ENCODE peak calls at places on chromosomes 16 and 17, in eight cellular contexts. E is Panc1, Q is SK-N-SH, W is K562, J is sigmoid colon, T is GM23338, C is prostate gland, A is transverse colon. R is an unnamed sample.

GRCh38 chr16:23771027-23771426 is 16.2 kb downstream of the CHP2 start:
- DNase-seq in E (no peak), Q (no peak), W (no peak), J (no peak), T (no peak), C (peak), A (no peak), R (no peak)

GRCh38 chr16:53945996-53946395 is 242.0 kb downstream of the FTO start:
- DNase-seq in E (peak), Q (peak), W (peak), J (no peak), T (peak), C (peak), A (no peak), R (peak)

GRCh38 chr17:11807606-11808005 is 189.7 kb downstream of the ZNF18 start:
- DNase-seq in E (no peak), Q (peak), W (no peak), J (no peak), T (no peak), C (no peak), A (no peak), R (no peak)

GRCh38 chr17:35241520-35241919 is 1.4 kb upstream of the SLFN5 start:
- DNase-seq in E (no peak), Q (no peak), W (no peak), J (no peak), T (peak), C (no peak), A (no peak), R (no peak)

GRCh38 chr17:1762233-1762905 is 509 bp downstream of the SERPINF1 start:
- DNase-seq in E (no peak), Q (peak), W (peak), J (peak), T (peak), C (no peak), A (no peak), R (no peak)

GRCh38 chr16:17773698-17774101 is 302.9 kb upstream of the XYLT1 start:
- DNase-seq in E (no peak), Q (peak), W (no peak), J (no peak), T (no peak), C (peak), A (no peak), R (no peak)

GRCh38 chr17:70577456-70577855 is 408.1 kb downstream of the KCNJ2 start:
- DNase-seq in E (no peak), Q (no peak), W (no peak), J (no peak), T (no peak), C (no peak), A (no peak), R (no peak)

GRCh38 chr17:31549121-31549524 is 157.6 kb downstream of the RAB11FIP4 start:
- DNase-seq in E (no peak), Q (peak), W (no peak), J (no peak), T (no peak), C (no peak), A (no peak), R (peak)

GRCh38 chr16:50261707-50262235 is 4.6 kb upstream of the ADCY7 start:
- DNase-seq in E (no peak), Q (no peak), W (no peak), J (peak), T (no peak), C (no peak), A (no peak), R (no peak)

GRCh38 chr17:76246080-76247066 is 6.1 kb upstream of the RNF157 start:
- DNase-seq in E (no peak), Q (no peak), W (peak), J (peak), T (no peak), C (no peak), A (peak), R (peak)

GRCh38 chr17:28515518-28515917 is 9.4 kb downstream of the FOXN1 start:
- DNase-seq in E (no peak), Q (no peak), W (no peak), J (no peak), T (no peak), C (no peak), A (no peak), R (no peak)

GRCh38 chr16:76926595-76926994 is 264.4 kb upstream of the MON1B start:
- DNase-seq in E (no peak), Q (no peak), W (no peak), J (no peak), T (peak), C (no peak), A (no peak), R (no peak)

DNA sequence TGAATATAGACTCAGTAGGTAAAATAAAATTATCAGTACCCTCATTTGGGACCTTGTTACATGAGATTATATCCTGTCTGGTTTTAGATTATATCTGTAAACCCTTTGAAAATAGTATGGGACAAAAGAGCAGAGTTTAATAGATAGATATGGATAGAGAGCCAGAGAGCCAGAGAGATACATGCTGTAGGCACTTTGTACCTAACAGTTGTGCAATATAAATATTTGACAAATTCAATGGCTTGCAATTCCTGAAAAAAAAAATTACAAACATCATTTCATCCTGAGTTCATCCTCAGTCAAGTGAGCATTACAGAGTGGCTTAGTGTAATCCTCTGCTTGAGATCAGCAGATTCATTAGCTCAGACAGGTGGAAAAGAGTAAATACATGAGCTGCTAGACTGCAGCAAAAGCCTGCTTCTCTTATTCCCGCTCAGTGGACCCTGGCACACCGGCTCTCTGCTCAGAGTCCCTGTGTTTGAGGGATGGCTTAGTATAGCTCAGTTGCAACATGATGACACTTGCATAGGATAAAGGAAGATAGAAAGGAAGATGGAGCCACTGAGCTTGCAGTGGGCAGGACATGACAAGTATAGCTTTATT is 931.6 kb upstream of the GOT2 start:
- DNase-seq in E (no peak), Q (no peak), W (no peak), J (no peak), T (no peak), C (no peak), A (no peak), R (no peak)
- TF ChIP-seq CTCF in E (no peak), Q (no peak), W (no peak), J (no peak), T (no peak), C (no peak), A (no peak), R (no peak)

GRCh38 chr17:80455784-80456183 is 20.6 kb downstream of the NPTX1 start:
- DNase-seq in E (no peak), Q (no peak), W (peak), J (no peak), T (no peak), C (no peak), A (no peak), R (no peak)
- H3K4me3 ChIP-seq in E (peak), Q (no peak), W (peak), J (no peak), T (peak), C (peak), A (no peak), R (no peak)

DNA sequence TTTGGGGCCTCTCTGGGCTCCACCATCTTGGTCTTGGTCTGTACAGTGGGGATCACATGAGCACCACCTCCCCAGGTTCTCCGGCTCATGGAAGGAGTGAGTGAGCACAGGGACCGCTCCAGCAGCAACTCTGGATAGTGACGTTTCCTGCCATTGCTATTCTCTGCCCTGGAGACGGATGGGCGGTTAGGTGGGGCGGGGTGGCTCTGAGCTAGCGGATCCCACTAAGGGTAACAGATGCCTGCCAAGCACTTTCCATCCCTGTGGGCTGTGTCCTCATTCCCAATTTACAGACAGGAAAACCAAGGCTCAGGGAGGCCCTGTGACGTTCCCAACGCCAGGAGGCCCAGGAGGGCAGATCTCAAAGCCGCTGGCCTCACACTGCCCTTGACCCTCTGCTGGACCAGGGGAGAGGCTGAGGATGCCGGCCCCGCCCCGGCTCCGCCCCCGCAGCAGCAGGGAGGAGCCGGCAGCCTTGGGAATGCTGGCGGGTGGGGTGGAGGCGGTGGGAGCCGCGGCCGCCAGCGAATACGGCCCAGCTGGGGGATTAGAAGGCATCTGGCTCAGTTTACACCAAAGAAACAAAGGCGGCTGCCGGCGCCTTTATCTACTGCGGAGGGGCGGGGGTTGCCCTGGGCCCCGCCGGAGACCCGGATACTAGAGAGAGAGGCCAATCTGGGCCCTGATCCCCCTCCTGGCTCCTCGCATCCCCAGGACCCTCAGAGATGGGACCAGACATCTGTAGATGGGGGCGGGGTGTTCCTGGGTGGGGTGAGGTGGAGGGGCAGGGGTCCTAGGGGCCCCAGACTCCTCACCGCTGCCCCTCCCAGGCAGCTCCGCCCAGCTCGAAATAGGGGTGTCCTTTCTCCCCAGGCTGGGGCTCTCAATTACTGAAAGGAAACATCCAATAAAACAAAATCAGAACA is 122.3 kb upstream of the CIBAR2 start:
- DNase-seq in E (no peak), Q (peak), W (peak), J (peak), T (peak), C (no peak), A (peak), R (no peak)
- TF ChIP-seq POLR2AphosphoS5 in E (no peak), Q (no peak), W (no peak), J (no peak), T (no peak), C (no peak), A (peak), R (no peak)

DNA sequence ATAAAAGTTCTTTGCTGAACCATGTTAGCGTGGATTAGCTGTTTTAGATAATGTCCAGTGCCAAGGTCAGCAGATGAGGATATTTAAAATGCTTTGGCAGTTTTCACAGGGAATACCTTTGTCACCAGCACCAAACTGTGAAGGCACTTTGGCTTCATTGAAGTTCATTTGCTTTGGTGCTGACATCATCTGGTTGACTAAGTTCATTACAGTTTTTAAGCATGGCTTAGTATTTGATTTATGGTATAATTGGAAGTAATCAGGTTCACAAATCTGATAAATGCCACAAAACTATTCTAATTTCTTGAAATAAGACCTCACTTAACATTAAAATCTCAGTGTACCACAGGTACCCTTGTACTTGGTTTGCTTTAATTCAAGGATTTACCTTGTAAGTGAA is 4.3 kb downstream of the GID4 start:
- DNase-seq in E (no peak), Q (no peak), W (no peak), J (no peak), T (peak), C (no peak), A (no peak), R (no peak)
- TF ChIP-seq CTCF in E (peak), Q (peak), W (peak), J (no peak), T (peak), C (no peak), A (no peak), R (no peak)

GRCh38 chr16:30567991-30568638 is 3.4 kb downstream of the ZNF688 start:
- DNase-seq in E (peak), Q (no peak), W (no peak), J (no peak), T (no peak), C (peak), A (peak), R (peak)
- H3K4me3 ChIP-seq in E (no peak), Q (no peak), W (no peak), J (no peak), T (no peak), C (no peak), A (no peak), R (no peak)